ENCODE peak calls at places on chromosomes 7 and 10, in nine cellular contexts. Q is natural killer cell, U is lung, H is endothelial cell, N is NB4, W is GM23338, G is glutamatergic neuron, S is neural crest cell, C is cardiac muscle cell. K is an unnamed sample.
A peak's percentile ranks its signal among the peaks of the same experiment; 100 is the strongest.

GRCh38 chr10:74799840-74800239 is 26.6 kb upstream of the KAT6B start:
- DNase-seq in Q (no peak), U (no peak), H (no peak), N (peak; percentile 20), W (no peak), G (no peak), S (no peak), C (peak; percentile 77), K (no peak)

GRCh38 chr10:127905623-127906261 is 1.2 kb upstream of the PTPRE start:
- DNase-seq in Q (no peak), U (no peak), H (no peak), N (peak; percentile 26), W (no peak), G (no peak), S (no peak), C (no peak), K (no peak)

GRCh38 chr7:99825873-99826272 is 1.9 kb upstream of the CYP3A43 start:
- DNase-seq in Q (no peak), U (no peak), H (no peak), N (no peak), W (no peak), G (no peak), S (no peak), C (no peak), K (no peak)

GRCh38 chr7:29723599-29723998 is 82.7 kb upstream of the WIPF3 start:
- DNase-seq in Q (no peak), U (no peak), H (no peak), N (no peak), W (peak; percentile 7), G (no peak), S (no peak), C (peak; percentile 72), K (no peak)

GRCh38 chr7:107856806-107857540 is 34.0 kb upstream of the DLD start:
- DNase-seq in Q (no peak), U (no peak), H (no peak), N (peak; percentile 76), W (no peak), G (no peak), S (no peak), C (no peak), K (no peak)

GRCh38 chr7:143426479-143427142 is 16.6 kb upstream of the TAS2R60 start:
- DNase-seq in Q (no peak), U (no peak), H (no peak), N (no peak), W (no peak), G (no peak), S (no peak), C (no peak), K (no peak)

GRCh38 chr7:102251531-102252372 is 34.9 kb upstream of the SH2B2 start:
- DNase-seq in Q (no peak), U (no peak), H (no peak), N (no peak), W (no peak), G (no peak), S (no peak), C (no peak), K (no peak)

GRCh38 chr10:104809288-104810090 is 168.4 kb downstream of the SORCS3 start:
- DNase-seq in Q (no peak), U (no peak), H (no peak), N (no peak), W (peak; percentile 68), G (no peak), S (no peak), C (no peak), K (no peak)

GRCh38 chr7:151632750-151633515 is 113.2 kb upstream of the RHEB start:
- DNase-seq in Q (peak; percentile 50), U (peak; percentile 54), H (peak; percentile 35), N (peak; percentile 93), W (peak; percentile 75), G (peak; percentile 31), S (peak; percentile 5), C (peak; percentile 59), K (no peak)

GRCh38 chr10:119688033-119688508 is 36.9 kb downstream of the BAG3 start:
- DNase-seq in Q (no peak), U (no peak), H (no peak), N (peak; percentile 46), W (peak; percentile 63), G (no peak), S (no peak), C (no peak), K (no peak)

DNA sequence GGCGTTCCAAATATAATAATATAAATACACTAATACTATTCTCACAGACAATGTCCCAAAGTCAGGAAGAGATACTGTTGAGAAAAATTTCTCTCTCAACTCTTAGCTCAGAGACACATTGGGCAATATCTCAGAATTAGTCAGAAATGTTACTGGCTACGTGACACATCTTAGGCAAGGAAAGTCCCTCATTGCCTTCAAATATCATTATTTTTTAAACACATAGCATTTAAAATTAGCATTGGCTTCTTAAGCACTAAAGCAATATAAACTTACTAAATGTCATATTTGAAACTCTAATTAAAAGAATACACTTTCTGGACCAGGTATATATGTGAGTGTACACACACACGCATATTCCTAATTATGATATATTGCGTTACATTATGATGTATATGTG is 255.9 kb downstream of the TWIST1 start:
- DNase-seq in Q (no peak), U (no peak), H (no peak), N (no peak), W (no peak), G (no peak), S (no peak), C (peak; percentile 84), K (no peak)
- TF ChIP-seq CTCF in Q (no peak), U (no peak), H (no peak), N (no peak), W (no peak), G (no peak), S (no peak), C (no peak), K (no peak)

DNA sequence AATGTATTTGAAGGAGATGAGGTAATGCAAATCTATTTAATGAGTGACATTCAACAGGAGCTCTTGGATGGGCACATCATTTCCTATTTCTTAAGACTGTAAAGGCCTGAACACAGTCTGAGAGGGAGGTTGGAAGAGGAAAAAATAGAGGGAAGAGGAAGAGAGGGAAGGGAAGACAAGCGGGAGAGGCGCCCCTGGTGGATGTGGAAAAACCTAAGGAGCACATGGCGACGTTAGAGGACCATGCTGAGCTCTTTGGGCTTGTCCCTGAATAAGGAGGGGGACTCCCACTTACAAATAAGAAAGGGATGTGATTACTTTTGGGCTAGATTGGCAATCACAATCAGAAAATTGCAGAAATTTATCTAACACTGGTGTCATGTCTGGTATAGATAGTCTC is 19.6 kb downstream of the SUN3 start:
- DNase-seq in Q (no peak), U (no peak), H (no peak), N (no peak), W (peak; percentile 27), G (no peak), S (no peak), C (no peak), K (no peak)
- TF ChIP-seq CTCF in Q (no peak), U (no peak), H (no peak), N (no peak), W (peak; percentile 45), G (no peak), S (no peak), C (no peak), K (no peak)

GRCh38 chr7:35717516-35717915 is 22.6 kb upstream of the HERPUD2 start:
- DNase-seq in Q (no peak), U (no peak), H (no peak), N (no peak), W (no peak), G (no peak), S (no peak), C (no peak), K (no peak)
- TF ChIP-seq CTCF in Q (no peak), U (no peak), H (no peak), N (no peak), W (no peak), G (no peak), S (no peak), C (no peak), K (no peak)

GRCh38 chr10:121392657-121393056 is 205.6 kb downstream of the FGFR2 start:
- DNase-seq in Q (no peak), U (no peak), H (no peak), N (no peak), W (no peak), G (no peak), S (no peak), C (no peak), K (no peak)
- TF ChIP-seq CTCF in Q (no peak), U (no peak), H (no peak), N (no peak), W (peak; percentile 28), G (no peak), S (peak; percentile 25), C (no peak), K (no peak)

DNA sequence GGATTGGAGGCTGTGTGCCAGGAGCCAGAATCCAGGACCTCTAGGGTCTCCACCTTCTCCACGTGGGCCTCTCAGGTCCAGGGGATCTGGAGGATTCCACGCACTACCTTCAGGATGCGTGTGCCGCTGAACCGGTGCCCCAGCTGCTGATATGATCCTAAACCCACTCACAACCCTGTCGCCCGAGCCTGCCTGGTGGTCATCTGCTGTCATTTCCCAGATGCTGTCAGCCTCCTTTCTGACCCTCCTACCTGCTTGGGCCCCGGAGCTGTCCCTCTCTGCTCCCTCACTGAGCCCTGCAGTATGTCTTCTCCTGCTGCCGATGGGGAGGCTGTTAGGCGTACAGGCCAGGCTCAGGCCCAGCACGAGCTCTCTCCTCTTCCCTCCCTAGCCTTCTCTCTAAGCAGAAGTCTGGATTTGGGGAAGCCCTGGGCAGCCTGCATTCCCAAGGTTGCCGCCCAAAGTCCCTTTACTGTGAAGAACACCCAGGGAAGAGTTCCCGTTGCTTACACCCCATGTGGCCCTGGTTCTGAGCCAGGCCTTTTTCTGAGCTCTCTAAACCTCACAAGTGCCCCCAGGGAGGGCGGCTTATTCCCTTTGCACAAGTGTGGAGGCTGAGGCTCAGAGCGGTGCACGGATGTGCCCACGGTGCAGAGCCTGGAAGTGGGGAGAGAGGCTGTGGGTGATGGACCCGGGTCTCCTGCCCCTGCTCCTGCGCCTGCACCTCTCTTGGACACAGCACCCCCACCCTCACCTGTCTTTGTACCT is 30.8 kb upstream of the ZNF488 start:
- DNase-seq in Q (no peak), U (no peak), H (no peak), N (no peak), W (no peak), G (no peak), S (no peak), C (no peak), K (no peak)
- TF ChIP-seq CTCF in Q (no peak), U (no peak), H (no peak), N (no peak), W (no peak), G (no peak), S (no peak), C (no peak), K (no peak)

GRCh38 chr10:83991986-83992753 is 147.1 kb upstream of the GHITM start:
- DNase-seq in Q (no peak), U (no peak), H (peak; percentile 64), N (peak; percentile 72), W (peak; percentile 91), G (peak; percentile 67), S (peak; percentile 40), C (peak; percentile 11), K (no peak)

GRCh38 chr10:83990126-83990525 is 149.2 kb upstream of the GHITM start:
- DNase-seq in Q (no peak), U (no peak), H (no peak), N (peak; percentile 78), W (no peak), G (no peak), S (no peak), C (no peak), K (no peak)

GRCh38 chr10:83994351-83994750 is 145.0 kb upstream of the GHITM start:
- DNase-seq in Q (no peak), U (no peak), H (no peak), N (no peak), W (no peak), G (no peak), S (no peak), C (no peak), K (no peak)

GRCh38 chr10:83995932-83996331 is 143.4 kb upstream of the GHITM start:
- DNase-seq in Q (no peak), U (no peak), H (no peak), N (no peak), W (no peak), G (no peak), S (no peak), C (no peak), K (no peak)
- TF ChIP-seq CTCF in Q (no peak), U (no peak), H (no peak), N (no peak), W (no peak), G (no peak), S (no peak), C (no peak), K (no peak)

K was measured in D721Med.